ENCODE peak calls at places on chromosomes 11 and 22, in six cellular contexts. O is NB4, Y is thoracic aorta, R is HL-60, U is pancreas, T is AG09309. V is an unnamed sample.

GRCh38 chr22:47550524-47551437 is 788.3 kb downstream of the TBC1D22A start:
- DNase-seq in U (no peak), Y (no peak), T (no peak), O (no peak), R (no peak), V (no peak)

GRCh38 chr11:12502950-12503579 is 125.7 kb downstream of the PARVA start:
- DNase-seq in U (no peak), T (no peak), O (no peak), Y (no peak), R (no peak), V (peak; percentile 34)

GRCh38 chr22:50605349-50606074 is 4.9 kb downstream of the MAPK8IP2 start:
- DNase-seq in Y (no peak), O (no peak), U (no peak), R (no peak), T (no peak), V (no peak)

GRCh38 chr11:116454020-116454645 is 318.7 kb downstream of the BUD13 start:
- DNase-seq in T (peak; percentile 8), R (peak; percentile 3), U (no peak), O (peak; percentile 54), Y (no peak), V (peak; percentile 18)

GRCh38 chr22:38316340-38317236 is 645 bp downstream of the CSNK1E start:
- DNase-seq in Y (no peak), T (no peak), O (peak; percentile 51), U (peak; percentile 82), R (no peak), V (peak; percentile 66)

GRCh38 chr11:14967581-14968214 is 4.5 kb downstream of the CALCA start:
- DNase-seq in U (no peak), O (no peak), Y (no peak), T (no peak), R (no peak), V (no peak)

GRCh38 chr11:22634897-22635629 is 9.4 kb upstream of the FANCF start:
- DNase-seq in T (no peak), U (no peak), Y (no peak), O (no peak), R (no peak), V (peak; percentile 43)

GRCh38 chr11:2586091-2586792 is 113.6 kb downstream of the KCNQ1OT1 start:
- DNase-seq in U (peak; percentile 54), R (no peak), T (no peak), O (no peak), Y (no peak), V (no peak)

GRCh38 chr22:48068323-48068722 is 1305.9 kb downstream of the TBC1D22A start:
- DNase-seq in O (no peak), U (peak; percentile 9), R (no peak), T (no peak), Y (no peak), V (no peak)

GRCh38 chr11:27648840-27649239 is 51.4 kb downstream of the BDNF start:
- DNase-seq in T (no peak), Y (no peak), R (no peak), O (no peak), U (no peak), V (no peak)

GRCh38 chr22:20549232-20549841 is 41.9 kb downstream of the MED15 start:
- DNase-seq in O (no peak), T (no peak), U (no peak), R (no peak), Y (no peak), V (peak; percentile 46)

DNA sequence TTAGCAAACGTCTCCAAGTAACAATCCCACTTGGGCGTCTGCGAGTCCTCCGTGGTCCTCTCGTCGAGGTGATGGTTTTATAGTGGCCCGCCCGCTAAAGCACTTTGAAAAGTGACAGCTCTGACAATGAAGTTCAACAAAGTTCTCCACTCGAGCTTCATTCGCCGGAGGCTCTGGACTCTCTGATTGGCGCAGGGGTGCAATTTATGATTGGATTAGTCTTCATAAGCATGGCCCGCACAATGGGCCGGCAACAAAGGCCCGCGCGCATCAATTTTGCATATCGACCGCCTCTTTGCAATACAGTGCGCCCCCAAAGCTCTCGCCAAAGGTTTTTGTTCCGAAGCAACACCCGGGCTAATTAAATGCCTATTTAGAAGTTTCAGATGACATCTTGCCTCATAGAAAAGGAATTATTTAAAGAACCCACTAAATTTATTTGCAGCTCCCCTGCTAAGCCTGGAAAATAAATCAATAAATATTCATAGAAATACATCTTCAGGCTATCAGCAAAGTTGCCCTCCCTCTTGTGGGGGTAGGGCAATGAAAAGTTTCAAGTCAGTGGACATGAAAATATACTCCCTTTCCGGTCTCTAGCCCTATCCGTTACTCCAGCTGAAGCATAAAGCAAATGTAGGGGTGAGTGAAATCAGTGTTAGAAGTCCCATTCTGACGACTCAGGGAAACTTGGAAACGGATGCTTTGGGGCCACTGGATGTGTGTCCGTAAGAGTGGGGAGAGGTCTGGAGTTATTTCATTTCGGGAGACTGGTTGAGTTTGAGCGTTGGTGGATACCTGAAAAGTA is at the start of gene DBX1:
- DNase-seq in Y (no peak), U (no peak), R (no peak), O (no peak), T (no peak), V (no peak)
- H3K4me3 ChIP-seq in Y (no peak within 1 kb of the TSS), U (no peak within 1 kb of the TSS), R (no peak within 1 kb of the TSS), O (no peak within 1 kb of the TSS), T (no peak within 1 kb of the TSS), V (no peak within 1 kb of the TSS)

GRCh38 chr11:43576834-43577521 is 103.6 kb upstream of the HSD17B12 start:
- DNase-seq in O (peak; percentile 41), Y (no peak), T (no peak), U (no peak), R (no peak), V (peak; percentile 25)
- TF ChIP-seq CTCF in O (peak; percentile 20), Y (no peak), T (peak; percentile 54), U (no peak), R (no peak), V (peak; percentile 38)

DNA sequence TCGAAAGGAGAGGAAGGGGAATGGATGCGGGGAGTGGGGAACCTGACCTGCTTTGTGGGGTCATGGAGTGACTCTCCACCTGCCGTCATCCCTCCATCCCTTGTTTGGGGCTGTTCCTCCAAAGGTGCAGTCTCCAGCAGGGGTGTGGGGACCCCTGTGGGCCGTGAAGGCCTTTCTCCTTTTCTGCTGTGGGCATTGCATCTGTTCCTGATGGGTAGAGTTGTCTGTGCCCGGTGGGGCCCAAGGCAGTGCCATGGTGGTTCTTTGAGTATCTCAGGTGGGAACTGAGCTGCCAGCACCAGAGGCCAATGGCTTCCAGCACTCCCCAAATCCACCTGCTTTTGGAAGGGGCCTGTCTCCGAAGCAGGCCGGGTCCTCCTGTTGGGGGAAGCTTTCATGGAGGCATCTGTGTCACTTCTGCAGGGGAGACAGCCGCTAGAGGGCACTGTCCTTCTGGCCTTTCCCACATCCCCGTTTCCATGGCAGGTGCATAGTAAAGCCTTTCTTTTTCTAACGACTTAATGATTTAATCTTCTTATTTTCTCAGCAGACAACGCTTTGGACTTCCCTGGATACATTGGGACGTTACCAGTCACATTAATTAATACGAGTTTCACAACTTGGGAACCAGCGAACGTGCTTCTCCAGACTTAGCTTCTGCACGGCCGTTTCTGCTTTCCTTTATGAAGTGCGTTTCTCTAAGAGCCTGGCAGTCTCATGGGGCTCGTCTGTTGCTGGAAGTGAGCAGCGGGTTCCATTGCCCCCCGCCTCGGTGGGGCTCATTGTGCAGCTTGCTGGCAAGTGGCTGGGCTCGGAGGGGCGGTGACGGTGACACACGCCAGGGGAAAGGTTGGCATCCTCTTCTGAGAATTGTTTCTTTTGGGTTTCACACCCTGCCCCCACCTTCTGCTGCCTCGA is 57.1 kb downstream of the PARVB start:
- DNase-seq in U (peak; percentile 85), T (peak; percentile 28), Y (peak; percentile 38), R (peak; percentile 20), O (peak; percentile 76), V (peak; percentile 66)
- H3K4me3 ChIP-seq in U (no peak overlapping the region), T (no peak overlapping the region), Y (peak overlapping the region; percentile 56), R (no peak overlapping the region), O (no peak overlapping the region), V (no peak overlapping the region)

DNA sequence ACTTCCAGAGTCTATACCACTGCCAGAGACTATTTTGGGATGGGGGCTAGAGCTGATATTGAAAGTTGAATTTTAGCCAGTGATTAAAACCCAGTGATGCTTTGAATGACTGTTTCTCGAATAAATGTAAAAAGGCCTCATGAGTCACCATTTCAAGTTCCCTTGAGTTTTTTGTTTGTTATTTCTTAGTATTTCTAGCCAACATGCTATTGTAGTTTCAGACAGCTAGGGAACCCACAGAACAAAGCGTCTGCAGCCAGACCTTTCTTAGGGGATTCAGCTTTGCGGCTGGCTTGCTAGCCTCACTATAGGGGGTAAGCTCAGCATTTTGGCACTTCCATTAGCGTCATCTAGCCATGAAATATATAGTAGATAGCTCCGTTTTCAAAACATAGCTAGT is 66.5 kb downstream of the DBX1 start:
- DNase-seq in U (no peak), T (no peak), R (no peak), Y (no peak), O (no peak), V (peak; percentile 97)
- TF ChIP-seq CTCF in U (no peak), T (peak; percentile 9), R (no peak), Y (peak; percentile 14), O (no peak), V (no peak)

GRCh38 chr11:61830318-61831105 is 2.4 kb downstream of the FADS2 start:
- DNase-seq in R (no peak), Y (no peak), O (no peak), T (no peak), U (no peak), V (no peak)
- H3K4me3 ChIP-seq in R (no peak overlapping the region), Y (peak overlapping the region; percentile 85), O (peak overlapping the region; percentile 74), T (no peak overlapping the region), U (no peak overlapping the region), V (peak overlapping the region; percentile 83)

GRCh38 chr11:104997288-104997687 is 25.7 kb downstream of the CASP5 start:
- DNase-seq in U (no peak), Y (no peak), R (no peak), T (no peak), O (no peak), V (no peak)
- TF ChIP-seq CTCF in U (no peak), Y (no peak), R (no peak), T (peak; percentile 13), O (no peak), V (no peak)

GRCh38 chr22:45754822-45755221 is 83.2 kb downstream of the ATXN10 start:
- DNase-seq in U (no peak), R (no peak), O (no peak), Y (no peak), T (no peak), V (no peak)

GRCh38 chr22:45758603-45759002 is 87.0 kb downstream of the ATXN10 start:
- DNase-seq in O (no peak), R (no peak), U (no peak), Y (no peak), T (no peak), V (no peak)

GRCh38 chr22:45757936-45758335 is 86.3 kb downstream of the ATXN10 start:
- DNase-seq in R (no peak), Y (no peak), O (no peak), U (no peak), T (no peak), V (no peak)

GRCh38 chr22:45757068-45757467 is 85.4 kb downstream of the ATXN10 start:
- DNase-seq in R (no peak), O (no peak), Y (no peak), U (no peak), T (no peak), V (no peak)

GRCh38 chr22:45756558-45756957 is 84.9 kb downstream of the ATXN10 start:
- DNase-seq in T (no peak), O (no peak), R (no peak), Y (no peak), U (no peak), V (no peak)
- H3K4me3 ChIP-seq in T (no peak overlapping the region), O (no peak overlapping the region), R (no peak overlapping the region), Y (peak overlapping the region; percentile 30), U (no peak overlapping the region), V (no peak overlapping the region)